ENCODE peak calls at places on chromosomes 12 and 14, in four cellular contexts. M, G, P and U are unnamed samples.

GRCh38 chr14:76227450-76228050 is 75.8 kb downstream of the GPATCH2L start:
- DNase-seq in M (no peak), G (no peak), P (peak), U (no peak)

GRCh38 chr14:81245771-81246170 is 25.0 kb upstream of the GTF2A1 start:
- DNase-seq in M (no peak), G (no peak), P (peak), U (no peak)

GRCh38 chr12:10554228-10554970 is 48.7 kb downstream of the EIF2S3B start:
- DNase-seq in M (no peak), G (no peak), P (no peak), U (no peak)

GRCh38 chr14:91830777-91831176 is 36.6 kb downstream of the TC2N start:
- DNase-seq in M (no peak), G (no peak), P (no peak), U (peak)

GRCh38 chr14:105292810-105293711 is 7.7 kb downstream of the BRF1 start:
- DNase-seq in M (no peak), G (no peak), P (no peak), U (no peak)

GRCh38 chr14:69663322-69663686 is 51.9 kb downstream of the SUSD6 start:
- DNase-seq in M (no peak), G (no peak), P (no peak), U (no peak)

GRCh38 chr12:23431006-23431405 is 518.5 kb downstream of the SOX5 start:
- DNase-seq in M (no peak), G (no peak), P (no peak), U (no peak)

GRCh38 chr12:78863482-78864427 is 819 bp upstream of the SYT1 start:
- DNase-seq in M (peak), G (peak), P (no peak), U (peak)

GRCh38 chr12:75877588-75878381 is 153.8 kb downstream of the PHLDA1 start:
- DNase-seq in M (peak), G (no peak), P (no peak), U (no peak)

GRCh38 chr12:110844551-110845395 is 2.0 kb upstream of the CCDC63 start:
- DNase-seq in M (no peak), G (no peak), P (no peak), U (no peak)

GRCh38 chr14:60206837-60207533 is 41.8 kb upstream of the DHRS7 start:
- DNase-seq in M (no peak), G (no peak), P (no peak), U (peak)

GRCh38 chr12:114313910-114314309 is 92.0 kb downstream of the TBX5 start:
- DNase-seq in M (no peak), G (no peak), P (no peak), U (no peak)
- TF ChIP-seq CTCF in M (no peak), G (no peak), P (no peak), U (no peak)

GRCh38 chr12:47852096-47852571 is 32.4 kb upstream of the HDAC7 start:
- DNase-seq in M (no peak), G (no peak), P (no peak), U (no peak)
- TF ChIP-seq CTCF in M (no peak), G (no peak), P (no peak), U (no peak)

DNA sequence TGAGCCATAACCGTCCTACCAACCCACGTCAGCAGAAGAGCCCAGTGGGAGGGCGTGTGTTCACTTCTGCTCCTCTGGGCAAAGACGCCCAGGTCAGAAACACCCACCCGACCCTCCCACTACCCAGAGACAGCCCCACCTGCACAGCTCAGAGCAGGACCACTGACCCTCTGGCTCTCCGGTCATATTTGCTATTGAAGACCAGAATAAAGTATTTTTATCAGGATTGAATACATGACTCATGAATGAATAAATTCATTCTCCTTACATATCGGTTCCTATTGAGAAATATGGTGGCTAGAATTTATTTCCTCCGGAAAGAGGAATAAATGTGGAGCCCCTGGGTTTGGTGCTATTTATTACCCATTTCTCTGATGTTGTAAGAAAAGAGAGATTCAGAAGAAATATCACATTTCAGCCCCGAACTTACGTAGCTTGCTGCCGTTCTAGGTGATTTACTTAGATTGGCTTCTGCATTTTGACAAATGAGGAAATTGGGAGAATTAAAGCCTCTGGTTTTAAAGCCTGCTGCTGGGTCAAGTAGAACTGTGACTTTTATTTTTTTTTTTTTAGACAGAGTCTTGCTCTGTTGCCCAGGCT is 36.4 kb upstream of the P2RX7 start:
- DNase-seq in M (no peak), G (no peak), P (no peak), U (no peak)
- TF ChIP-seq CTCF in M (no peak), G (no peak), P (no peak), U (no peak)

GRCh38 chr14:23895480-23895879 is 58.1 kb upstream of the DHRS4 start:
- DNase-seq in M (no peak), G (no peak), P (no peak), U (no peak)
- TF ChIP-seq CTCF in M (no peak), G (no peak), P (no peak), U (peak)

GRCh38 chr12:131916306-131917138 is 12.6 kb upstream of the PUS1 start:
- DNase-seq in M (no peak), G (no peak), P (no peak), U (no peak)
- TF ChIP-seq CTCF in M (no peak), G (no peak), P (no peak), U (no peak)

DNA sequence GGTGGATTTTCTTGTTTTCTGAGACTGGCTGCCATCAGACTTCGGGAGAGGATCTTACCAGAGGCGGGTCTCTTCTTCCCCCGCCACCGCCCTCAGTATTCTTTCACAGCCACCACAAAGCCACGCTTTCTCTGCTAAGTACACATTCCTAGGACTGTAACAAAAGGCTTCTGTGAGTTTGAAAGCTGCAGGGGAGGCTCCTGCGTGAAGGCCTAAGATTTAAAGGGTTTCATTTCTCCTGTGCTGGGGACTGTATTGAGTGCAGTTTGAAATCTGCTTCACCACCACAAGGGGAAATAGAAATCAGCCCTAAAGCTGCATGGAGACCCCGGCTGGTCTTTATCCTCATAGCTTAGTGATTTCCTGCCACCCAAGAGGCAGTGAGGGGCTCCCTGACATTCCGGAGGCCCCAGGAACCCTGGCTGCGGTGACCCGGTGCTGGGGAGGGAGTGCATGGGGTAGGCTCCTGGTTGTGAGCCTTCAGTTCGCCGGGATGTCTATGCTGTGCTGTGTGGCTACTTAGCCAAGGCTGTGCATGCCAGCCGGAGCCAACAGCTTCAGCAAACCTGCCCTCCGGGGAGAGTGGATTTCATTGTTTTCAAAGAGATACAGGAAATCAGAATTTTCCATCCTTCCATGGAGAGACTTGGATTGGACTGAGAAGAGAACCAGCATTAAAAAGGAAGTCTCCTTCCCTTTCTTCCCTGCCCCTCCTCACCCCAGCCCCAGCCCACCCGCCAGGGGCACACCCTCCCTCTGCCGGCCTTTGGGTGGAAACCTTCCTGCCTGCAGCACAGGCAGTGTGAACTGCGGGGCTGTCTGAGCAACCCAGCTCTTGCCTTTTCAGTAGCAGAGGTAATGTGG is 163.3 kb downstream of the ETV6 start:
- DNase-seq in M (peak), G (peak), P (no peak), U (peak)
- TF ChIP-seq CTCF in M (peak), G (peak), P (no peak), U (peak)

GRCh38 chr12:90695415-90695814 is 259.6 kb downstream of the CCER1 start:
- DNase-seq in M (no peak), G (no peak), P (no peak), U (no peak)
- TF ChIP-seq CTCF in M (no peak), G (no peak), P (peak), U (no peak)

GRCh38 chr12:114935658-114936057 is 251.7 kb upstream of the TBX3 start:
- DNase-seq in M (no peak), G (no peak), P (no peak), U (peak)
- TF ChIP-seq CTCF in M (no peak), G (no peak), P (peak), U (peak)

GRCh38 chr12:51348116-51348515 is 1.6 kb upstream of the CELA1 start:
- DNase-seq in M (no peak), G (no peak), P (no peak), U (no peak)

GRCh38 chr12:51349026-51349425 is 2.5 kb upstream of the CELA1 start:
- DNase-seq in M (no peak), G (no peak), P (no peak), U (no peak)

GRCh38 chr12:51346581-51346980 is at the start of gene CELA1:
- DNase-seq in M (no peak), G (no peak), P (no peak), U (no peak)

GRCh38 chr12:51357374-51358047 is 11.0 kb upstream of the CELA1 start:
- DNase-seq in M (no peak), G (no peak), P (no peak), U (peak)

GRCh38 chr12:51351913-51352532 is 5.5 kb upstream of the CELA1 start:
- DNase-seq in M (peak), G (peak), P (no peak), U (peak)
- TF ChIP-seq CTCF in M (peak), G (peak), P (peak), U (peak)

GRCh38 chr14:34874386-34875030 is 652 bp downstream of the BAZ1A start:
- DNase-seq in M (peak), G (peak), P (no peak), U (peak)
- TF ChIP-seq CTCF in M (no peak), G (no peak), P (no peak), U (no peak)